ENCODE peak calls at places on chromosomes 4 and X, in five cellular contexts. M, X, I, D and U are unnamed samples.

GRCh38 chr4:12411072-12411471 is 982.4 kb upstream of the HS3ST1 start:
- DNase-seq in D (no peak), X (no peak), I (no peak), M (no peak), U (no peak)

GRCh38 chr4:66633472-66633871 is 911.8 kb downstream of the CENPC start:
- DNase-seq in M (no peak), X (no peak), D (no peak), I (no peak), U (no peak)

GRCh38 chr4:56648245-56649151 is 32.6 kb downstream of the HOPX start:
- DNase-seq in I (no peak), X (no peak), D (no peak), M (no peak), U (no peak)

GRCh38 chr4:173990126-173990878 is 293.2 kb downstream of the FBXO8 start:
- DNase-seq in M (peak; percentile 15), X (no peak), D (peak; percentile 15), I (no peak), U (no peak)

GRCh38 chr4:13907255-13907751 is 279.8 kb upstream of the BOD1L1 start:
- DNase-seq in I (no peak), D (no peak), X (no peak), M (peak; percentile 47), U (no peak)

GRCh38 chr4:80097395-80098177 is 24.6 kb upstream of the ANTXR2 start:
- DNase-seq in I (no peak), D (peak; percentile 22), M (no peak), X (no peak), U (no peak)

GRCh38 chr4:116585240-116585639 is 500.1 kb downstream of the TRAM1L1 start:
- DNase-seq in D (no peak), I (no peak), X (no peak), M (no peak), U (no peak)

GRCh38 chrX:131746491-131746968 is 202.7 kb downstream of the OR13H1 start:
- DNase-seq in M (no peak), I (no peak), D (peak; percentile 54), X (peak; percentile 87), U (no peak)

GRCh38 chr4:98833384-98833783 is 95.5 kb downstream of the EIF4E start:
- DNase-seq in M (no peak), I (no peak), D (no peak), X (no peak), U (no peak)

GRCh38 chr4:169307581-169307980 is 36.8 kb upstream of the SH3RF1 start:
- DNase-seq in M (peak; percentile 20), D (no peak), X (no peak), I (no peak), U (no peak)

GRCh38 chr4:99321241-99322191 is at the start of gene ADH1B:
- DNase-seq in X (no peak), D (no peak), I (no peak), M (no peak), U (no peak)

GRCh38 chr4:125650557-125650956 is 335.8 kb downstream of the FAT4 start:
- DNase-seq in X (no peak), I (no peak), D (no peak), M (no peak), U (no peak)

GRCh38 chrX:12751887-12752286 is 39.3 kb upstream of the PRPS2 start:
- DNase-seq in M (no peak), D (no peak), X (no peak), I (no peak), U (no peak)

GRCh38 chrX:71245159-71245558 is 8.8 kb downstream of the ZMYM3 start:
- DNase-seq in I (no peak), M (no peak), D (no peak), X (no peak), U (no peak)

GRCh38 chr4:126906466-126906865 is 726.3 kb upstream of the INTU start:
- DNase-seq in M (no peak), I (no peak), D (no peak), X (no peak), U (no peak)

GRCh38 chr4:167183036-167183435 is 51.3 kb downstream of the SPOCK3 start:
- DNase-seq in X (no peak), I (no peak), M (no peak), D (no peak), U (no peak)

GRCh38 chrX:106481341-106481740 is 130.4 kb upstream of the RADX start:
- DNase-seq in D (peak; percentile 11), X (peak; percentile 15), M (peak; percentile 50), I (peak; percentile 60), U (no peak)

GRCh38 chrX:41823402-41823801 is 99.4 kb downstream of the GPR82 start:
- DNase-seq in X (no peak), D (no peak), M (peak; percentile 84), I (no peak), U (no peak)

GRCh38 chrX:119755981-119756533 is 2.3 kb upstream of the SOWAHD start:
- DNase-seq in D (no peak), I (no peak), M (peak; percentile 14), X (peak; percentile 85), U (peak; percentile 32)

GRCh38 chr4:75916091-75916661 is 13.9 kb upstream of the PPEF2 start:
- DNase-seq in D (peak; percentile 55), X (no peak), M (peak; percentile 25), I (no peak), U (peak; percentile 42)

GRCh38 chrX:11064851-11065600 is 46.1 kb upstream of the HCCS start:
- DNase-seq in D (no peak), X (no peak), I (no peak), M (no peak), U (no peak)

GRCh38 chr4:136400829-136401228 is 1131.5 kb downstream of the PCDH18 start:
- DNase-seq in X (no peak), I (no peak), M (peak; percentile 2), D (no peak), U (no peak)

GRCh38 chrX:63258144-63258543 is 93.0 kb downstream of the SPIN4 start:
- DNase-seq in X (no peak), M (no peak), I (no peak), D (no peak), U (no peak)

GRCh38 chr4:5712517-5712916 is 1.5 kb downstream of the EVC start:
- DNase-seq in I (no peak), D (no peak), X (peak; percentile 74), M (no peak), U (no peak)

GRCh38 chr4:146567396-146567795 is 45.7 kb upstream of the SLC10A7 start:
- DNase-seq in M (no peak), D (no peak), X (no peak), I (no peak), U (no peak)

GRCh38 chrX:6898371-6898770 is 249.1 kb upstream of the STS start:
- DNase-seq in I (no peak), M (no peak), X (no peak), D (no peak), U (no peak)

GRCh38 chrX:50626432-50626831 is 155.8 kb upstream of the DGKK start:
- DNase-seq in D (no peak), M (no peak), I (no peak), X (no peak), U (no peak)

GRCh38 chr4:74015126-74015780 is 16.8 kb upstream of the CXCL5 start:
- DNase-seq in D (no peak), I (no peak), M (no peak), X (no peak), U (no peak)

GRCh38 chr4:74016068-74016467 is 17.6 kb upstream of the CXCL5 start:
- DNase-seq in I (no peak), D (no peak), X (no peak), M (no peak), U (no peak)

GRCh38 chr4:74021617-74022016 is 16.9 kb downstream of the CXCL3 start:
- DNase-seq in X (no peak), I (no peak), M (no peak), D (no peak), U (no peak)

GRCh38 chr4:74018771-74019170 is 19.7 kb downstream of the CXCL3 start:
- DNase-seq in D (no peak), M (no peak), X (no peak), I (no peak), U (no peak)

DNA sequence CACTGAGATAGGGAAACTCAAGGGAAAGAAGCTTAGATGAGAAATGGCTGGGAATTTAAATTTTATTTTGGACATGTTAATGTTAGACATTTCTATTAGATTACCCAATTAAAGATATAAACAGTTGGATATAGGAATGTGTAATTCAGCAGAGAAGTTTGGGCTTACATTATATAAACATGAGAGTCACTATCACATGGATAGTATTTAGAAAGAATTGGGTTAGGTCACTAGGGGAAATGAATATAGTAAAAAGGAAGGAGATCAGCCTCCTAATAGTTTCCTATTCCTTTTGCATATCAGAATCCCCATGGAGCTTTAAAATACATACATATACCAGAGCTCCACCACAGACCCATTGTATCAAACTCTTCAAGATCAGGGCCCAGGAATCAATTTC is 19.6 kb upstream of the CXCL5 start:
- DNase-seq in X (no peak), M (no peak), I (no peak), D (no peak), U (no peak)
- TF ChIP-seq TAF1 in X (no peak), M (no peak), I (no peak), D (no peak), U (no peak)

DNA sequence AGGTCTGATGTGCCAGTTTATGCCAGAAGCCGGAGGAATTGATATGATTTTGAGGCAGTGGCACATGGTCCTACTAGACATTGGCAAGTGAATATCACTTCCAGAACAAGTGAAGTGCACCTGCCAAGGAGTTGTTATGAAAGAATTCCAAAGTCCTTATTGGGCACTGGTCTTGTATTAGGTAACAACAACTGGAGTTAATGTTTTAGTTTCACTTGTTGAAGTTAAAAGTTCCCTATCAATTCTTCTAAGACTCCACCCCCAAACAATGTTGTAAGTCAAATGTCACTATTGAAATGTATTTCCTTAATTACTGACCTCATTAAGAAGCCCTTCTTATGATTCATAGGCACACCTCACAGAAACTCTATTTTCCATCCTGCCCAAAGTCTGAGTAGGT is 3.1 kb downstream of the TET2 start:
- DNase-seq in I (no peak), D (no peak), X (no peak), M (no peak), U (no peak)
- TF ChIP-seq POLR2AphosphoS5 in I (no peak), D (no peak), X (no peak), M (no peak), U (no peak)

GRCh38 chrX:45803383-45803921 is 602.8 kb upstream of the DIPK2B start:
- DNase-seq in X (no peak), I (no peak), D (no peak), M (no peak), U (no peak)
- TF ChIP-seq POLR2A in X (no peak), I (no peak), D (no peak), M (no peak), U (no peak)

DNA sequence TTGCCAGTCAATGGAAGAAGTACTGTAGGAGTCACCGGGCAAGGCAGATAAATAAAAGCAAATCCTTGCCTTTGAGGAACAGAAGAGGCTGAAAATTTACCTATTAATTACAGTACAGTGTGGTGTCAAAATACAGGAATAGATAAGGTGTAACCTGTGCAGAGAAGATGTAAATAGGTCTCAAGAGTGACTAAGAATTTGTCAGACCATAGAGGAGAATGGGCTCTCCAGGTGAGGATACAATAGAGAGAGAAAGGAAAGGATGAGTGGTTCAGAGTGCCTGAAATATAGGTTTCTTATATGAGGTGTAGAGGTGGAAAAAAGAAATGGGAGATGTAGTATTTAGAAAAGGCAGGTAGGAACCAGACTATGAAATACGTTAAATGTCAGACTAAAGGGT is 801 bp upstream of the ZC4H2 start:
- DNase-seq in I (no peak), D (no peak), M (no peak), X (no peak), U (no peak)
- TF ChIP-seq TAF1 in I (no peak), D (no peak), M (no peak), X (no peak), U (no peak)